ENCODE peak calls at places on chromosomes 7 and 10, in four cellular contexts. H, W, B and Q are unnamed samples.

GRCh38 chr10:131554821-131555220 is 243.3 kb upstream of the TCERG1L start:
- DNase-seq in H (no peak), W (no peak), B (no peak), Q (no peak)

GRCh38 chr7:45198986-45199385 is 41.4 kb downstream of the RAMP3 start:
- DNase-seq in H (no peak), W (no peak), B (no peak), Q (no peak)

GRCh38 chr10:79608505-79609375 is 2.0 kb upstream of the SFTPA1 start:
- DNase-seq in H (peak), W (peak), B (peak), Q (no peak)

GRCh38 chr7:19408821-19409220 is 263.6 kb upstream of the FERD3L start:
- DNase-seq in H (no peak), W (no peak), B (no peak), Q (no peak)

GRCh38 chr10:79047875-79048638 is 20.7 kb upstream of the ZMIZ1 start:
- DNase-seq in H (no peak), W (peak), B (no peak), Q (no peak)

GRCh38 chr7:116377721-116378120 is 121.8 kb upstream of the CAV2 start:
- DNase-seq in H (no peak), W (no peak), B (no peak), Q (no peak)

GRCh38 chr7:155489862-155490696 is 32.1 kb downstream of the EN2 start:
- DNase-seq in H (no peak), W (no peak), B (no peak), Q (no peak)

GRCh38 chr7:130975731-130976130 is 241.7 kb upstream of the KLF14 start:
- DNase-seq in H (no peak), W (no peak), B (no peak), Q (no peak)

GRCh38 chr7:9776900-9777299 is 1196.8 kb upstream of the PHF14 start:
- DNase-seq in H (no peak), W (no peak), B (no peak), Q (no peak)

GRCh38 chr10:103696411-103697145 is 158.8 kb downstream of the SH3PXD2A start:
- DNase-seq in H (peak), W (peak), B (peak), Q (peak)

GRCh38 chr7:42460148-42460547 is 223.1 kb upstream of the GLI3 start:
- DNase-seq in H (no peak), W (no peak), B (no peak), Q (no peak)

GRCh38 chr7:143300959-143301617 is 12.9 kb downstream of the CASP2 start:
- DNase-seq in H (no peak), W (no peak), B (no peak), Q (no peak)

GRCh38 chr7:92833766-92834605 is 2.4 kb downstream of the CDK6 start:
- DNase-seq in H (peak), W (peak), B (peak), Q (no peak)

GRCh38 chr10:96512524-96512991 is 1.2 kb downstream of the TLL2 start:
- DNase-seq in H (peak), W (no peak), B (no peak), Q (no peak)

GRCh38 chr10:78524941-78525340 is 491.3 kb downstream of the RPS24 start:
- DNase-seq in H (no peak), W (no peak), B (no peak), Q (no peak)

GRCh38 chr10:10816453-10816852 is 201.2 kb upstream of the CELF2 start:
- DNase-seq in H (no peak), W (no peak), B (no peak), Q (no peak)